ENCODE peak calls at places on chromosomes 2 and 18, in seven cellular contexts. V, O, Z, S, M, T and Q are unnamed samples.

GRCh38 chr2:46661526-46661925 is 182.2 kb downstream of the TMEM247 start:
- DNase-seq in O (no peak), V (no peak), M (no peak), T (no peak), Z (no peak), S (no peak), Q (no peak)

GRCh38 chr2:223404616-223405015 is 197.5 kb downstream of the SCG2 start:
- DNase-seq in S (no peak), V (no peak), M (no peak), O (no peak), T (no peak), Z (no peak), Q (no peak)

GRCh38 chr18:62524443-62525200 is 1.8 kb downstream of the ZCCHC2 start:
- DNase-seq in O (no peak), V (peak), M (peak), Z (peak), T (peak), S (peak), Q (no peak)

GRCh38 chr2:225824748-225825449 is 425.4 kb downstream of the NYAP2 start:
- DNase-seq in V (no peak), S (no peak), Z (no peak), T (no peak), M (no peak), O (no peak), Q (no peak)

GRCh38 chr2:99881901-99882591 is 260.3 kb downstream of the AFF3 start:
- DNase-seq in S (peak), T (peak), Z (peak), M (peak), V (peak), O (no peak), Q (no peak)

GRCh38 chr2:148044322-148044721 is 23.4 kb downstream of the MBD5 start:
- DNase-seq in V (no peak), O (no peak), Z (no peak), M (no peak), T (no peak), S (peak), Q (no peak)

GRCh38 chr18:63707816-63708215 is 5.1 kb downstream of the SERPINB11 start:
- DNase-seq in V (peak), Z (peak), O (no peak), T (no peak), S (no peak), M (no peak), Q (no peak)

GRCh38 chr2:203535784-203536590 is 886 bp upstream of the RAPH1 start:
- DNase-seq in S (no peak), Z (peak), O (no peak), T (peak), V (peak), M (peak), Q (no peak)

GRCh38 chr2:96142217-96143113 is 2.8 kb downstream of the DUSP2 start:
- DNase-seq in T (no peak), M (no peak), S (no peak), V (no peak), O (no peak), Z (no peak), Q (no peak)

GRCh38 chr2:213306320-213306942 is 22.2 kb downstream of the SPAG16 start:
- DNase-seq in O (no peak), Z (peak), M (peak), S (peak), V (peak), T (peak), Q (no peak)

GRCh38 chr18:61738488-61738887 is 154.3 kb downstream of the RNF152 start:
- DNase-seq in O (no peak), M (peak), T (peak), Z (peak), V (peak), S (no peak), Q (no peak)

GRCh38 chr2:47002480-47003381 is 87.1 kb upstream of the MCFD2 start:
- DNase-seq in V (peak), O (peak), Z (no peak), M (peak), T (peak), S (no peak), Q (no peak)

GRCh38 chr2:113784823-113785744 is 28.6 kb upstream of the SLC35F5 start:
- DNase-seq in M (no peak), T (peak), S (no peak), V (no peak), O (no peak), Z (no peak), Q (no peak)

GRCh38 chr2:79887747-79888374 is 375.0 kb downstream of the CTNNA2 start:
- DNase-seq in V (peak), M (peak), T (peak), S (peak), Z (peak), O (no peak), Q (peak)

GRCh38 chr2:231527091-231527395 is 3.2 kb downstream of the NMUR1 start:
- DNase-seq in Z (no peak), S (no peak), V (no peak), O (no peak), M (no peak), T (no peak), Q (no peak)

GRCh38 chr2:199410130-199410529 is 47.6 kb downstream of the SATB2 start:
- DNase-seq in V (peak), M (peak), Z (peak), O (no peak), T (peak), S (no peak), Q (no peak)

GRCh38 chr2:237092506-237092905 is 6.8 kb downstream of the COPS8 start:
- DNase-seq in Z (no peak), M (peak), O (no peak), T (no peak), S (no peak), V (no peak), Q (no peak)

GRCh38 chr2:64749446-64749845 is 95.7 kb upstream of the SERTAD2 start:
- DNase-seq in Z (no peak), S (no peak), V (no peak), O (no peak), M (no peak), T (peak), Q (no peak)
- H3K4me3 ChIP-seq in Z (peak), S (peak), V (peak), O (peak), M (no peak), T (peak), Q (no peak)

GRCh38 chr2:121297217-121297830 is 12.3 kb upstream of the TFCP2L1 start:
- DNase-seq in T (peak), M (peak), O (no peak), V (peak), Z (peak), S (peak), Q (peak)

GRCh38 chr2:121298476-121298875 is 13.5 kb upstream of the TFCP2L1 start:
- DNase-seq in O (no peak), S (no peak), V (no peak), M (no peak), Z (no peak), T (no peak), Q (no peak)

GRCh38 chr2:121293450-121294325 is 8.7 kb upstream of the TFCP2L1 start:
- DNase-seq in O (peak), T (no peak), V (no peak), M (no peak), S (no peak), Z (no peak), Q (no peak)

GRCh38 chr2:121294881-121295840 is 10.2 kb upstream of the TFCP2L1 start:
- DNase-seq in Z (no peak), O (peak), T (no peak), V (no peak), S (no peak), M (no peak), Q (no peak)

DNA sequence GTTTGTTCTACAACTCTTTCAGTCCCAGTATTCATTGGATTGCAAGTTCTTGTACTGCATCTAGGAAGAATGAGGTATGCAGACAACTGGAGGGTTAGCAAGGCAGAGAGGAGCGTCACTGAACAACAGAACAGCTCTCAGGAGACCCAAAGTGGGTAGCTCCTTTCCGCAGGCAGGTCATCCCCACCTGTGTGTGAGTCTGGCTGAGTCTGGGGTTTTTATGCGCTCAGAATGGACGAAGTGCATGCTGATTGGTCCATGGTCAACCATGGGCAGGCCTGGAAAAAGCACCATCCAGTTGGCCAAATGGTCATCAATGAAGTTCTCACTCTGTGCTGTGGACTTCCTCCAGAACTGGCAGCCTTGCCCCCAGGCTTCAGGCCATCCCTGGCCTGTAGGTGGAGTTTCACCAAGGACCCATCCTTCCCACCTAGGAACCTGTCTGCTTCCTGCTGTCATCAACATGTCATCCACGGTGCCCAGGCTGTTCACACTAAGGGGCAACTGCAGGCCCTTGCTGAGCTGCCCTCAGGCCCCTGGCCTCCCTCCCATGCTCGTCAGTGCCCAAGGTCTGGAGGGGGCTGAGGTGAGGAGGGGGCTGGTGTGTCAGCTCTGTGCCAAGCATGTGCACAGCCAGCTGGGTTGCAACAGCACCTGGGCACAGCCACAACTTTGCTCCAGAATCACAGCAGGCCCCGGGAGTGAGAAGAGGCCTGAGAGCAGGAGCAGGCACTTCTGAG is 11.1 kb upstream of the TFCP2L1 start:
- DNase-seq in O (peak), S (no peak), V (no peak), T (no peak), M (no peak), Z (no peak), Q (no peak)
- H3K4me3 ChIP-seq in O (no peak), S (no peak), V (no peak), T (no peak), M (no peak), Z (no peak), Q (no peak)

GRCh38 chr18:48828201-48828580 is 122.6 kb downstream of the SMAD7 start:
- DNase-seq in O (no peak), M (no peak), V (no peak), S (no peak), T (no peak), Z (no peak), Q (no peak)
- H3K4me3 ChIP-seq in O (peak), M (no peak), V (no peak), S (no peak), T (peak), Z (peak), Q (no peak)

GRCh38 chr2:26179446-26179907 is 6.6 kb downstream of the GAREM2 start:
- DNase-seq in M (no peak), T (no peak), V (no peak), S (no peak), O (no peak), Z (no peak), Q (no peak)
- H3K4me3 ChIP-seq in M (no peak), T (no peak), V (no peak), S (no peak), O (peak), Z (peak), Q (peak)

GRCh38 chr2:106065983-106066826 is 127.9 kb downstream of the UXS1 start:
- DNase-seq in S (no peak), M (no peak), O (no peak), T (no peak), V (no peak), Z (no peak), Q (no peak)
- H3K4me3 ChIP-seq in S (no peak), M (no peak), O (peak), T (no peak), V (no peak), Z (peak), Q (no peak)

GRCh38 chr2:86806059-86806857 is 15.5 kb upstream of the CD8A start:
- DNase-seq in T (no peak), M (no peak), O (no peak), Z (no peak), V (no peak), S (no peak), Q (no peak)

GRCh38 chr2:86809481-86810121 is 18.9 kb upstream of the CD8A start:
- DNase-seq in O (no peak), M (no peak), T (no peak), Z (no peak), S (no peak), V (no peak), Q (no peak)

GRCh38 chr2:86808315-86809161 is 17.8 kb upstream of the CD8A start:
- DNase-seq in T (peak), O (peak), Z (peak), S (peak), M (peak), V (peak), Q (peak)

GRCh38 chr2:86807121-86807461 is 16.4 kb upstream of the CD8A start:
- DNase-seq in S (no peak), M (no peak), Z (no peak), T (no peak), O (no peak), V (no peak), Q (no peak)

DNA sequence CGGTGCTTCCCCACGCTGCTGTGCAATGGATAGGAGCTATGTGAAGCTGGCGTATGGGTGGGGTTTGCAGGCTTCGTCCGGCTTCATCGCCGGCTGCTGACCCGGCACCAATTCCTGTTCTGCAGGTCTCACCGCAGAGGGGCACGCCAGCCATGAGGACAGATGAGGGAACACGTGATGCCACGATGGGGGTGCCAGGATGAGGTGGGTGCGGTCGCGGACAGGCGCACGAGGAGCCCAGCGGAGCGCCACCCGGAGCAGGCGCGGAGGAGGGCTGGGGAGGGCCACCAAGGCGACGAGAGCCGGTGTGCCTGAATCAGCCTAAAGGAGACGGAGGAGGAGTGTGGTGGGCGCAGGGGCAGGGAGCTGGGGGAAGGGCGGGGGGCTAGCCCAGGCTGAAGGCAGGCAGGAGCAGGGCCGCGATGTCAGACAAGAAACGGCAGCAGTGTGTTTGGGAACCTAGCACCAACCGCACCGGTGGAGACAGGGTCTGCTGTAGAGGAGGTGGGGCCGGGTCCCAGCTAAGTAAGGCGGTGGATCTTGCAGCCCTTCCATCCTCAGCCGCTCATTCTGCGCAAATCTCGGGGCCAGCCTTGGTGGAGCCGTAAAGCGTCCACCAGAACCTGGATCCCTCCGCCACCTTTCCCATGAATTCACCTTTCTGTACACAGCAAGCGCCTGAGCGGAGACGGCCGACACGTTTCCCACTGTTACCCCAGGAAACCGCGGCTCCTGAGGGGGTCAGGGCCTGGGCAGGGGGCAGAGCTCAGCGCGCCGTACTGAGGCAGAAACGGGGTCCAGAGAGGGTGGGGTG is 17.0 kb upstream of the CD8A start:
- DNase-seq in T (peak), O (peak), M (peak), V (peak), Z (no peak), S (peak), Q (peak)
- H3K4me3 ChIP-seq in T (peak), O (peak), M (peak), V (no peak), Z (peak), S (peak), Q (peak)